ENCODE peak calls at places on chromosomes 3 and 15, in six cellular contexts. X is neural progenitor cell; T is AG04449; S is lower lobe of right lung; P is GM12865; Z is CD8-positive, alpha-beta T cell. L is an unnamed sample.

GRCh38 chr3:101159478-101159877 is 160.9 kb downstream of the IMPG2 start:
- DNase-seq in X (no peak), T (no peak), S (no peak), P (no peak), Z (no peak), L (no peak)

GRCh38 chr15:64092075-64092820 is 1.4 kb downstream of the CIAO2A start:
- DNase-seq in X (no peak), T (no peak), S (no peak), P (peak; percentile 29), Z (no peak), L (no peak)

GRCh38 chr3:56790016-56790950 is 11.5 kb downstream of the ARHGEF3 start:
- DNase-seq in X (no peak), T (no peak), S (no peak), P (no peak), Z (peak; percentile 45), L (no peak)

GRCh38 chr15:74040115-74040850 is 42.1 kb downstream of the GOLGA6A start:
- DNase-seq in X (peak; percentile 25), T (peak; percentile 95), S (no peak), P (no peak), Z (no peak), L (peak; percentile 81)

GRCh38 chr15:40234783-40235182 is 4.1 kb upstream of the PAK6 start:
- DNase-seq in X (no peak), T (no peak), S (no peak), P (no peak), Z (no peak), L (no peak)

GRCh38 chr3:128556384-128556783 is 63.4 kb upstream of the GATA2 start:
- DNase-seq in X (no peak), T (no peak), S (no peak), P (no peak), Z (no peak), L (no peak)

GRCh38 chr3:128307781-128308469 is 154.6 kb downstream of the EEFSEC start:
- DNase-seq in X (no peak), T (no peak), S (no peak), P (no peak), Z (no peak), L (no peak)

GRCh38 chr3:44685128-44685800 is 27.2 kb upstream of the ZNF502 start:
- DNase-seq in X (peak; percentile 75), T (peak; percentile 45), S (peak; percentile 86), P (peak; percentile 86), Z (peak; percentile 52), L (peak; percentile 9)

GRCh38 chr3:125383744-125384143 is 8.6 kb upstream of the ZNF148 start:
- DNase-seq in X (no peak), T (no peak), S (no peak), P (no peak), Z (no peak), L (no peak)

GRCh38 chr15:31327674-31328424 is 1.2 kb downstream of the KLF13 start:
- DNase-seq in X (peak; percentile 70), T (no peak), S (peak; percentile 87), P (peak; percentile 72), Z (peak; percentile 83), L (no peak)

GRCh38 chr15:95259513-95259912 is 1028.2 kb downstream of the MCTP2 start:
- DNase-seq in X (peak; percentile 86), T (no peak), S (no peak), P (peak; percentile 75), Z (peak; percentile 58), L (peak; percentile 47)

GRCh38 chr3:59245879-59246501 is 196.2 kb upstream of the CFAP20DC start:
- DNase-seq in X (peak; percentile 9), T (no peak), S (no peak), P (no peak), Z (no peak), L (no peak)

GRCh38 chr3:37859908-37860199 is 1.8 kb upstream of the CTDSPL start:
- DNase-seq in X (no peak), T (no peak), S (peak; percentile 49), P (no peak), Z (no peak), L (no peak)

GRCh38 chr3:29271501-29271900 is 9.4 kb upstream of the RBMS3 start:
- DNase-seq in X (no peak), T (no peak), S (no peak), P (no peak), Z (no peak), L (no peak)

GRCh38 chr3:46163551-46163981 is 44.5 kb downstream of the CCR1 start:
- DNase-seq in X (no peak), T (no peak), S (no peak), P (no peak), Z (no peak), L (no peak)

GRCh38 chr3:85576091-85576690 is 617.4 kb downstream of the CADM2 start:
- DNase-seq in X (peak; percentile 66), T (peak; percentile 3), S (peak; percentile 45), P (peak; percentile 67), Z (peak; percentile 23), L (peak; percentile 19)

GRCh38 chr3:57696861-57697321 is 4.0 kb upstream of the DENND6A start:
- DNase-seq in X (no peak), T (no peak), S (no peak), P (no peak), Z (no peak), L (no peak)

GRCh38 chr3:52277972-52278509 is 408 bp downstream of the WDR82 start:
- DNase-seq in X (peak; percentile 81), T (no peak), S (peak; percentile 83), P (peak; percentile 70), Z (no peak), L (no peak)

GRCh38 chr3:112643621-112644236 is 2.8 kb upstream of the CCDC80 start:
- DNase-seq in X (no peak), T (no peak), S (no peak), P (no peak), Z (no peak), L (no peak)

GRCh38 chr3:112649478-112649735 is 8.5 kb upstream of the CCDC80 start:
- DNase-seq in X (no peak), T (peak; percentile 99), S (no peak), P (no peak), Z (no peak), L (no peak)

GRCh38 chr3:112647122-112647521 is 6.2 kb upstream of the CCDC80 start:
- DNase-seq in X (peak; percentile 52), T (peak; percentile 86), S (no peak), P (no peak), Z (no peak), L (no peak)

GRCh38 chr3:112644453-112644852 is 3.5 kb upstream of the CCDC80 start:
- DNase-seq in X (no peak), T (no peak), S (no peak), P (no peak), Z (no peak), L (no peak)

GRCh38 chr3:112646623-112647022 is 5.7 kb upstream of the CCDC80 start:
- DNase-seq in X (no peak), T (no peak), S (no peak), P (no peak), Z (no peak), L (no peak)
- TF ChIP-seq CTCF in X (no peak), T (no peak), S (no peak), P (no peak), Z (no peak), L (no peak)

DNA sequence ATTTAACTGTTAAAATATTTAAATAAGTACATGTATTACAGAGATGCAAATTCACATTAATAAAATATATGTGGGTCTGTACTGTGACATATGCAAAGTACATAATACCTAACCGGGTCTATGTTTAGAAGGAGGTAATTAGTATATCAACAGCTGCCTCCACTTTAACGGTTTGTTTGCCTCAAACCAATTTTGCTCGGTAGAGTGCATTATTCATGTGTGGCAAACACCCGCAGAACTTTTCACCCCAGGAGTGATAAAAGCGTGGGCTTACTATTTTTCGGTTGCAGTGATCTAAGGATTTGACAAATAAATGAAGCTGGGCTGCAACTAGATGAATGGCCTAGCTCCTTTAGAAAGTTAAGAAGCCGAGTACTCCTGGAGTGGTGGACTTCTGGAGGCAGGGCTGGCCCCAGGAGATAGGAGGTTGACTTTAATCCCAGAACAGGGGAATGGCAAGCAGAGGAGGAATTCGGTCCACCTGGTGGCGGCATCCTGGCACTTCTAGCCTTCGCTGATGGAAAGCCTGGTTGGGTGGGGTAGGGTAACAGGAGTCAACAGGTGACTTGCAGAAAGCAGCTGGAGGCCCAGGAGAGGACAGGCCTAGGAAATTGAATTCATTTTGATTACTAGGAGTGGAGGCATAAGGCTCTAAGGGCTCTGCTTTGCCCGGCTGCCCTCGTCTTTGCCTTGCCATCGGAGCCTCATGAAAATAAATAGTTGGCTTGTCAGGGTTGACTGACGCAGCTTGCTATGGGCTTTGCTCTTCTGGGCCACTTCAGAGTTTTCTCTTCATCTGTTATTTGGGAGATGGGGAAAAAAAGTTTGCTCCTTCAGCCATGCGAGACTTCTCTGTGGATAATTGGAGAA is 2.4 kb downstream of the SLCO3A1 start:
- DNase-seq in X (peak; percentile 68), T (no peak), S (peak; percentile 61), P (no peak), Z (no peak), L (no peak)
- H3K4me3 ChIP-seq in X (no peak overlapping the region), T (no peak overlapping the region), S (peak overlapping the region; percentile 77), P (no peak overlapping the region), Z (no peak overlapping the region), L (no peak overlapping the region)

DNA sequence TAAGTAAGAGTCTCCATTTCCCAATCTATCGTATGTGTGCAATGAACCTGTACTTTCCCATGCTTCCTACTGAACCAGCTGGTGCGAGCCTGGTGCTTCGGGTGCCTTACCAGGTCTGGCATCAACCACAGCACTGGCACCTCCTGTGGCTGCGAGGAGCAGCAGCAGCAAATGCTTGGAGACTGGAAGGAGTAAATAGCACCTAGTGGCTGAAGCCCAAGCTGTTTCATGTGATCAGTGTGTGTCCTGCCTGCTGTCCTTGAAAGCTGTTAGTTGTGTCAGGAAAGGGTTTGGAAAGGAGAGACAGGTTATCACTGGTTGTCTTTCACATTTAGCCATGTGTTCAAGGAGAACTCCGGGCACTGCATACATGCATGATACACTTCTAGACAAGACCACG is 31.8 kb downstream of the PCOLCE2 start:
- DNase-seq in X (peak; percentile 51), T (no peak), S (no peak), P (peak; percentile 16), Z (no peak), L (no peak)
- TF ChIP-seq CTCF in X (peak; percentile 41), T (peak; percentile 1), S (no peak), P (no peak), Z (no peak), L (no peak)

GRCh38 chr15:96342143-96342466 is 11.6 kb downstream of the NR2F2 start:
- DNase-seq in X (no peak), T (no peak), S (no peak), P (no peak), Z (no peak), L (no peak)
- H3K4me3 ChIP-seq in X (peak overlapping the region; percentile 92), T (no peak overlapping the region), S (peak overlapping the region; percentile 71), P (no peak overlapping the region), Z (no peak overlapping the region), L (peak overlapping the region; percentile 95)

DNA sequence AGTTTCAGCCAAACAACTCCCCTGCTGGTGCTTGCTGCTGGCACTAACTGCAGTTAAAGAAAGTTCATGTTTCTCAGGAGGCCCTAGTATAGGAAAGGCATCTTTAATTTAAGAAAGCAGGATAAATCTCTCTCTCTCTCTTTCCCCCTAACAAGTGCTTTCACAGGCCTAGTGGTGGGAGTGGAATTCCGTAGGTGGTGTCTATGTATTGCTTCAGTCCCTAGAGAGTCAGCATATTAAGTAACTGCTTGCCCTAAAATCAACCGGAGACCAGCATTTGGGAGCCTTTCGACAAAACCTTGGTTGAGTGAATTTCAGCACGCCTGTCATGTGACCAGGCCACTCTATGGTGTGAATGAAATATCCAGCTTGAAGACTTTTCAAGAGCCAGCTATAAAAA is 169.2 kb upstream of the TGFBR2 start:
- DNase-seq in X (peak; percentile 2), T (no peak), S (no peak), P (no peak), Z (no peak), L (no peak)
- TF ChIP-seq CTCF in X (no peak), T (no peak), S (no peak), P (no peak), Z (no peak), L (no peak)